ENCODE peak calls at places on chromosomes 11 and 22, in nine cellular contexts. One of them, this sample, is unnamed. For H3K4me1, the result is how much of the 10 kb centered on the place peaks cover.

GRCh38 chr22:25933158-25933788 is 191.3 kb downstream of the MYO18B start:
- DNase-seq in colonic mucosa: no peak
- DNase-seq in cardiac muscle cell: no peak
- DNase-seq in BE2C: no peak
- DNase-seq in pancreas: no peak
- DNase-seq in DND-41: no peak
- DNase-seq in GM23248: no peak
- DNase-seq in heart left ventricle: no peak
- DNase-seq in adipocyte: no peak
- DNase-seq in this sample: no peak

GRCh38 chr22:36385491-36386350 is 2.0 kb downstream of the MYH9 start:
- DNase-seq in colonic mucosa: peak
- DNase-seq in cardiac muscle cell: no peak
- DNase-seq in BE2C: peak
- DNase-seq in pancreas: peak
- DNase-seq in DND-41: peak
- DNase-seq in GM23248: peak
- DNase-seq in heart left ventricle: peak
- DNase-seq in adipocyte: peak
- DNase-seq in this sample: no peak

GRCh38 chr11:33682019-33682418 is 18.6 kb downstream of the C11orf91 start:
- DNase-seq in colonic mucosa: no peak
- DNase-seq in cardiac muscle cell: no peak
- DNase-seq in BE2C: no peak
- DNase-seq in pancreas: no peak
- DNase-seq in DND-41: no peak
- DNase-seq in GM23248: no peak
- DNase-seq in heart left ventricle: no peak
- DNase-seq in adipocyte: no peak
- DNase-seq in this sample: no peak

GRCh38 chr22:31446767-31447166 is 42.9 kb downstream of the EIF4ENIF1 start:
- DNase-seq in colonic mucosa: no peak
- DNase-seq in cardiac muscle cell: no peak
- DNase-seq in BE2C: no peak
- DNase-seq in pancreas: no peak
- DNase-seq in DND-41: no peak
- DNase-seq in GM23248: no peak
- DNase-seq in heart left ventricle: no peak
- DNase-seq in adipocyte: no peak
- DNase-seq in this sample: no peak

GRCh38 chr22:30308518-30309230 is 18.1 kb downstream of the TBC1D10A start:
- DNase-seq in colonic mucosa: no peak
- DNase-seq in cardiac muscle cell: no peak
- DNase-seq in BE2C: no peak
- DNase-seq in pancreas: no peak
- DNase-seq in DND-41: peak
- DNase-seq in GM23248: peak
- DNase-seq in heart left ventricle: no peak
- DNase-seq in adipocyte: no peak
- DNase-seq in this sample: no peak

GRCh38 chr11:6319879-6320410 is 356 bp downstream of the CAVIN3 start:
- DNase-seq in colonic mucosa: peak
- DNase-seq in cardiac muscle cell: peak
- DNase-seq in BE2C: no peak
- DNase-seq in pancreas: peak
- DNase-seq in DND-41: no peak
- DNase-seq in GM23248: peak
- DNase-seq in heart left ventricle: peak
- DNase-seq in adipocyte: peak
- DNase-seq in this sample: peak

GRCh38 chr22:44683237-44683636 is 18.8 kb upstream of the PRR5 start:
- DNase-seq in colonic mucosa: no peak
- DNase-seq in cardiac muscle cell: no peak
- DNase-seq in BE2C: no peak
- DNase-seq in pancreas: no peak
- DNase-seq in DND-41: peak
- DNase-seq in GM23248: no peak
- DNase-seq in heart left ventricle: no peak
- DNase-seq in adipocyte: no peak
- DNase-seq in this sample: no peak

GRCh38 chr22:37075822-37076433 is 24.4 kb downstream of the KCTD17 start:
- DNase-seq in colonic mucosa: no peak
- DNase-seq in cardiac muscle cell: no peak
- DNase-seq in BE2C: no peak
- DNase-seq in pancreas: no peak
- DNase-seq in DND-41: no peak
- DNase-seq in GM23248: no peak
- DNase-seq in heart left ventricle: no peak
- DNase-seq in adipocyte: no peak
- DNase-seq in this sample: no peak

GRCh38 chr11:119337581-119338317 is 2.9 kb downstream of the C1QTNF5 start:
- DNase-seq in colonic mucosa: no peak
- DNase-seq in cardiac muscle cell: peak
- DNase-seq in BE2C: peak
- DNase-seq in pancreas: no peak
- DNase-seq in DND-41: peak
- DNase-seq in GM23248: peak
- DNase-seq in heart left ventricle: no peak
- DNase-seq in adipocyte: peak
- DNase-seq in this sample: no peak

GRCh38 chr11:35163209-35163608 is 24.2 kb downstream of the CD44 start:
- DNase-seq in colonic mucosa: no peak
- DNase-seq in cardiac muscle cell: no peak
- DNase-seq in BE2C: no peak
- DNase-seq in pancreas: no peak
- DNase-seq in DND-41: no peak
- DNase-seq in GM23248: peak
- DNase-seq in heart left ventricle: no peak
- DNase-seq in adipocyte: peak
- DNase-seq in this sample: no peak
- H3K4me1 ChIP-seq in colonic mucosa: under half
- H3K4me1 ChIP-seq in cardiac muscle cell: under half
- H3K4me1 ChIP-seq in BE2C: under half
- H3K4me1 ChIP-seq in pancreas: under half
- H3K4me1 ChIP-seq in DND-41: half or more
- H3K4me1 ChIP-seq in GM23248: half or more
- H3K4me1 ChIP-seq in heart left ventricle: half or more
- H3K4me1 ChIP-seq in adipocyte: half or more
- H3K4me1 ChIP-seq in this sample: half or more

GRCh38 chr22:46933526-46933925 is 171.1 kb downstream of the TBC1D22A start:
- DNase-seq in colonic mucosa: peak
- DNase-seq in cardiac muscle cell: no peak
- DNase-seq in BE2C: no peak
- DNase-seq in pancreas: no peak
- DNase-seq in DND-41: no peak
- DNase-seq in GM23248: no peak
- DNase-seq in heart left ventricle: no peak
- DNase-seq in adipocyte: no peak
- DNase-seq in this sample: no peak

GRCh38 chr22:46935506-46936377 is 173.3 kb downstream of the TBC1D22A start:
- DNase-seq in colonic mucosa: peak
- DNase-seq in cardiac muscle cell: no peak
- DNase-seq in BE2C: no peak
- DNase-seq in pancreas: peak
- DNase-seq in DND-41: no peak
- DNase-seq in GM23248: peak
- DNase-seq in heart left ventricle: no peak
- DNase-seq in adipocyte: no peak
- DNase-seq in this sample: no peak

GRCh38 chr22:46936378-46936916 is 174.0 kb downstream of the TBC1D22A start:
- DNase-seq in colonic mucosa: peak
- DNase-seq in cardiac muscle cell: no peak
- DNase-seq in BE2C: peak
- DNase-seq in pancreas: no peak
- DNase-seq in DND-41: no peak
- DNase-seq in GM23248: peak
- DNase-seq in heart left ventricle: no peak
- DNase-seq in adipocyte: peak
- DNase-seq in this sample: no peak

GRCh38 chr22:46934172-46934745 is 171.8 kb downstream of the TBC1D22A start:
- DNase-seq in colonic mucosa: peak
- DNase-seq in cardiac muscle cell: no peak
- DNase-seq in BE2C: no peak
- DNase-seq in pancreas: no peak
- DNase-seq in DND-41: no peak
- DNase-seq in GM23248: no peak
- DNase-seq in heart left ventricle: no peak
- DNase-seq in adipocyte: no peak
- DNase-seq in this sample: no peak

GRCh38 chr22:46934746-46935491 is 172.5 kb downstream of the TBC1D22A start:
- DNase-seq in colonic mucosa: peak
- DNase-seq in cardiac muscle cell: no peak
- DNase-seq in BE2C: no peak
- DNase-seq in pancreas: peak
- DNase-seq in DND-41: no peak
- DNase-seq in GM23248: peak
- DNase-seq in heart left ventricle: no peak
- DNase-seq in adipocyte: peak
- DNase-seq in this sample: no peak
- H3K4me1 ChIP-seq in colonic mucosa: under half
- H3K4me1 ChIP-seq in cardiac muscle cell: under half
- H3K4me1 ChIP-seq in BE2C: under half
- H3K4me1 ChIP-seq in pancreas: under half
- H3K4me1 ChIP-seq in DND-41: under half
- H3K4me1 ChIP-seq in GM23248: under half
- H3K4me1 ChIP-seq in heart left ventricle: under half
- H3K4me1 ChIP-seq in adipocyte: under half
- H3K4me1 ChIP-seq in this sample: under half

GRCh38 chr11:109425554-109425953 is 3.6 kb downstream of the C11orf87 start:
- DNase-seq in colonic mucosa: no peak
- DNase-seq in cardiac muscle cell: no peak
- DNase-seq in BE2C: no peak
- DNase-seq in pancreas: no peak
- DNase-seq in DND-41: no peak
- DNase-seq in GM23248: peak
- DNase-seq in heart left ventricle: no peak
- DNase-seq in adipocyte: no peak
- DNase-seq in this sample: no peak

GRCh38 chr11:109423114-109423859 is 1.3 kb downstream of the C11orf87 start:
- DNase-seq in colonic mucosa: no peak
- DNase-seq in cardiac muscle cell: peak
- DNase-seq in BE2C: peak
- DNase-seq in pancreas: no peak
- DNase-seq in DND-41: no peak
- DNase-seq in GM23248: peak
- DNase-seq in heart left ventricle: no peak
- DNase-seq in adipocyte: peak
- DNase-seq in this sample: no peak

GRCh38 chr11:109424893-109425292 is 2.9 kb downstream of the C11orf87 start:
- DNase-seq in colonic mucosa: peak
- DNase-seq in cardiac muscle cell: peak
- DNase-seq in BE2C: no peak
- DNase-seq in pancreas: no peak
- DNase-seq in DND-41: peak
- DNase-seq in GM23248: no peak
- DNase-seq in heart left ventricle: no peak
- DNase-seq in adipocyte: no peak
- DNase-seq in this sample: no peak

GRCh38 chr11:109422755-109423113 is 744 bp downstream of the C11orf87 start:
- DNase-seq in colonic mucosa: no peak
- DNase-seq in cardiac muscle cell: no peak
- DNase-seq in BE2C: peak
- DNase-seq in pancreas: no peak
- DNase-seq in DND-41: no peak
- DNase-seq in GM23248: peak
- DNase-seq in heart left ventricle: no peak
- DNase-seq in adipocyte: peak
- DNase-seq in this sample: no peak

GRCh38 chr11:109423860-109424190 is 1.8 kb downstream of the C11orf87 start:
- DNase-seq in colonic mucosa: no peak
- DNase-seq in cardiac muscle cell: no peak
- DNase-seq in BE2C: no peak
- DNase-seq in pancreas: no peak
- DNase-seq in DND-41: no peak
- DNase-seq in GM23248: no peak
- DNase-seq in heart left ventricle: no peak
- DNase-seq in adipocyte: no peak
- DNase-seq in this sample: no peak
- H3K4me1 ChIP-seq in colonic mucosa: under half
- H3K4me1 ChIP-seq in cardiac muscle cell: under half
- H3K4me1 ChIP-seq in BE2C: under half
- H3K4me1 ChIP-seq in pancreas: under half
- H3K4me1 ChIP-seq in DND-41: under half
- H3K4me1 ChIP-seq in GM23248: under half
- H3K4me1 ChIP-seq in heart left ventricle: under half
- H3K4me1 ChIP-seq in adipocyte: under half
- H3K4me1 ChIP-seq in this sample: under half

GRCh38 chr22:32826537-32826936 is 25.0 kb downstream of the TIMP3 start:
- DNase-seq in colonic mucosa: no peak
- DNase-seq in cardiac muscle cell: no peak
- DNase-seq in BE2C: no peak
- DNase-seq in pancreas: no peak
- DNase-seq in DND-41: no peak
- DNase-seq in GM23248: peak
- DNase-seq in heart left ventricle: no peak
- DNase-seq in adipocyte: no peak
- DNase-seq in this sample: no peak

GRCh38 chr22:32828150-32828549 is 26.6 kb downstream of the TIMP3 start:
- DNase-seq in colonic mucosa: no peak
- DNase-seq in cardiac muscle cell: peak
- DNase-seq in BE2C: no peak
- DNase-seq in pancreas: no peak
- DNase-seq in DND-41: no peak
- DNase-seq in GM23248: no peak
- DNase-seq in heart left ventricle: no peak
- DNase-seq in adipocyte: no peak
- DNase-seq in this sample: no peak

GRCh38 chr22:32828561-32828960 is 27.1 kb downstream of the TIMP3 start:
- DNase-seq in colonic mucosa: no peak
- DNase-seq in cardiac muscle cell: no peak
- DNase-seq in BE2C: no peak
- DNase-seq in pancreas: no peak
- DNase-seq in DND-41: no peak
- DNase-seq in GM23248: no peak
- DNase-seq in heart left ventricle: no peak
- DNase-seq in adipocyte: no peak
- DNase-seq in this sample: no peak

GRCh38 chr22:32829451-32829851 is 27.9 kb downstream of the TIMP3 start:
- DNase-seq in colonic mucosa: no peak
- DNase-seq in cardiac muscle cell: no peak
- DNase-seq in BE2C: no peak
- DNase-seq in pancreas: no peak
- DNase-seq in DND-41: no peak
- DNase-seq in GM23248: no peak
- DNase-seq in heart left ventricle: no peak
- DNase-seq in adipocyte: no peak
- DNase-seq in this sample: no peak

DNA sequence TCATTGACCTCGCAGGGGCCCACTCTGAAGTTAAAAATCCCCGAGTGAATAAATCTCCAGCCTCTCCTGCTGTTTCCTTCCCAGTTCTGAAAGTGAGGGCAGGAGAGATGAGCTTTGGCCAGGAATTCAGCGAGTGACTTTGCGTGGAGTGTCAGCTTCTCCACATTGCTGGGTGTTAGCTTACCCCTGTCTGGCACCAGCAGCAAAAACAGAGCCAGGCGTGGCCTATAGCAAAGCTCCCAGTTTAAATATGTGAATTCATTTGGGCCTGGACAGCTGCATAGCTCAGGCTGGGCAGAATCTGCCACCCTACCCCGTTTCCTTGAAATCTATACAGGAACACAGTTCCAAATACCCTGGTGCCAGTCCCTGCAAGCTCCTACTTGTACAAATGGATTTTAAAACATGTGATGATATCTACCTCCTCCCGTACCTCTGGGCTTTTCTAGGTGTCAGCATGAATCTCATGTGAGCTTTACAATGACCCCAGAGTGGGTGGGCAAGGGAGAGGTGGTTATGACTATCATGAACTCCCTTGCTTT is 25.6 kb downstream of the TIMP3 start:
- DNase-seq in colonic mucosa: no peak
- DNase-seq in cardiac muscle cell: no peak
- DNase-seq in BE2C: no peak
- DNase-seq in pancreas: no peak
- DNase-seq in DND-41: no peak
- DNase-seq in GM23248: no peak
- DNase-seq in heart left ventricle: no peak
- DNase-seq in adipocyte: no peak
- DNase-seq in this sample: no peak
- H3K4me1 ChIP-seq in colonic mucosa: under half
- H3K4me1 ChIP-seq in cardiac muscle cell: half or more
- H3K4me1 ChIP-seq in BE2C: under half
- H3K4me1 ChIP-seq in pancreas: under half
- H3K4me1 ChIP-seq in DND-41: under half
- H3K4me1 ChIP-seq in GM23248: under half
- H3K4me1 ChIP-seq in heart left ventricle: half or more
- H3K4me1 ChIP-seq in adipocyte: under half
- H3K4me1 ChIP-seq in this sample: half or more